ENCODE peak calls at places on chromosomes 16 and 17, in nine cellular contexts. A is brain microvascular endothelial cell; P is G401; S is CD8-positive, alpha-beta T cell; H is effector memory CD4-positive, alpha-beta T cell; B is NCI-H1092; Y is NCI-H748 treated with DMSO at 0.1 percent for 48 hours; J is RWPE1; O is LoVo. I is an unnamed sample.

GRCh38 chr16:69328854-69329316 is 1.5 kb downstream of the PDF start:
- DNase-seq in P (no peak), Y (no peak), H (no peak), O (no peak), J (peak), A (no peak), B (no peak), S (no peak), I (no peak)

GRCh38 chr16:58377932-58378331 is 14.3 kb upstream of the GINS3 start:
- DNase-seq in A (no peak), P (peak), J (no peak), S (no peak), H (no peak), Y (no peak), O (no peak), B (no peak), I (no peak)

GRCh38 chr17:27376637-27377547 is 79.4 kb upstream of the KSR1 start:
- DNase-seq in Y (no peak), P (no peak), S (no peak), O (peak), H (no peak), J (peak), B (no peak), A (peak), I (no peak)

GRCh38 chr17:8332688-8333087 is 7.0 kb upstream of the ODF4 start:
- DNase-seq in A (no peak), Y (peak), J (no peak), P (no peak), H (no peak), B (no peak), S (no peak), O (no peak), I (no peak)

GRCh38 chr17:58516644-58517377 is 2.4 kb upstream of the MTMR4 start:
- DNase-seq in B (no peak), J (no peak), H (no peak), P (peak), O (no peak), S (no peak), A (no peak), Y (no peak), I (no peak)

GRCh38 chr17:1134634-1135324 is 45.0 kb downstream of the ABR start:
- DNase-seq in J (no peak), O (no peak), B (no peak), Y (no peak), A (no peak), S (no peak), P (no peak), H (no peak), I (no peak)

GRCh38 chr17:29526322-29526721 is 40.5 kb downstream of the ABHD15 start:
- DNase-seq in O (no peak), P (no peak), A (no peak), H (no peak), Y (no peak), S (no peak), B (no peak), J (no peak), I (no peak)

GRCh38 chr17:63125987-63126386 is 160.0 kb downstream of the TANC2 start:
- DNase-seq in Y (no peak), P (no peak), J (no peak), S (no peak), H (no peak), O (no peak), B (no peak), A (no peak), I (no peak)

GRCh38 chr17:10640475-10640874 is 16.6 kb downstream of the MYH3 start:
- DNase-seq in S (no peak), A (no peak), J (no peak), Y (no peak), O (no peak), P (no peak), H (no peak), B (no peak), I (no peak)

GRCh38 chr16:67233596-67233995 is 6.7 kb downstream of the TMEM208 start:
- DNase-seq in H (no peak), A (no peak), B (no peak), P (no peak), O (no peak), S (no peak), J (no peak), Y (no peak), I (no peak)

GRCh38 chr17:357634-358033 is 5.0 kb upstream of the RPH3AL start:
- DNase-seq in H (no peak), S (no peak), Y (no peak), O (no peak), J (no peak), P (no peak), A (no peak), B (no peak), I (no peak)

GRCh38 chr16:21097151-21097550 is 53.5 kb downstream of the DNAH3 start:
- DNase-seq in S (no peak), H (no peak), Y (no peak), A (peak), P (no peak), B (no peak), J (no peak), O (no peak), I (no peak)

GRCh38 chr16:5633845-5634440 is 536.3 kb upstream of the EEF2KMT start:
- DNase-seq in Y (peak), P (peak), O (peak), S (no peak), B (peak), H (no peak), A (peak), J (peak), I (no peak)

GRCh38 chr17:50187741-50188520 is 13.5 kb downstream of the COL1A1 start:
- DNase-seq in Y (no peak), S (no peak), P (no peak), J (no peak), A (no peak), O (no peak), B (no peak), H (no peak), I (no peak)

GRCh38 chr16:70714526-70715112 is 28.8 kb upstream of the MTSS2 start:
- DNase-seq in H (no peak), J (no peak), O (no peak), A (no peak), P (peak), B (no peak), S (no peak), Y (no peak), I (no peak)

GRCh38 chr17:31308372-31308905 is 5.4 kb downstream of the EVI2B start:
- DNase-seq in J (no peak), A (no peak), P (no peak), S (no peak), O (no peak), Y (no peak), H (no peak), B (no peak), I (no peak)

GRCh38 chr16:17026600-17027242 is 444.0 kb downstream of the XYLT1 start:
- DNase-seq in O (no peak), B (no peak), Y (no peak), P (no peak), S (no peak), J (no peak), H (no peak), A (no peak), I (no peak)

GRCh38 chr17:73272906-73273218 is 11.2 kb upstream of the CPSF4L start:
- DNase-seq in B (no peak), S (no peak), P (no peak), A (no peak), Y (no peak), H (no peak), J (no peak), O (no peak), I (no peak)

GRCh38 chr17:44672479-44673093 is 16.3 kb downstream of the MEIOC start:
- DNase-seq in J (peak), S (no peak), B (no peak), Y (no peak), A (no peak), O (no peak), H (no peak), P (no peak), I (no peak)

GRCh38 chr16:80480664-80481063 is 60.1 kb upstream of the DYNLRB2 start:
- DNase-seq in H (no peak), J (no peak), O (no peak), Y (no peak), S (no peak), B (no peak), A (no peak), P (no peak), I (no peak)

GRCh38 chr16:28839899-28840298 is 6.2 kb downstream of the TUFM start:
- DNase-seq in A (no peak), O (no peak), H (no peak), J (no peak), Y (no peak), B (no peak), S (no peak), P (no peak), I (no peak)

GRCh38 chr16:13936596-13937081 is 16.7 kb downstream of the ERCC4 start:
- DNase-seq in A (peak), J (peak), P (no peak), O (no peak), B (no peak), H (no peak), Y (no peak), S (no peak), I (no peak)

GRCh38 chr17:8949061-8949622 is 16.4 kb downstream of the PIK3R5 start:
- DNase-seq in H (no peak), A (no peak), Y (no peak), O (no peak), B (no peak), P (no peak), S (no peak), J (no peak), I (no peak)

GRCh38 chr17:6094453-6094852 is 24.3 kb downstream of the WSCD1 start:
- DNase-seq in O (no peak), A (no peak), Y (no peak), P (no peak), B (no peak), H (no peak), S (no peak), J (no peak), I (no peak)

GRCh38 chr17:79374087-79374486 is 236.8 kb downstream of the RBFOX3 start:
- DNase-seq in S (no peak), P (no peak), A (no peak), J (no peak), B (no peak), Y (no peak), O (no peak), H (no peak), I (no peak)

GRCh38 chr17:63694229-63694973 is 5.5 kb downstream of the LIMD2 start:
- DNase-seq in S (no peak), O (no peak), H (no peak), A (no peak), P (peak), B (no peak), Y (no peak), J (no peak), I (no peak)

GRCh38 chr16:234468-235305 is at the start of gene FAM234A:
- DNase-seq in J (peak), P (peak), S (peak), H (peak), O (peak), Y (peak), B (peak), A (peak), I (peak)

GRCh38 chr17:77001487-77001886 is 133.3 kb downstream of the MGAT5B start:
- DNase-seq in Y (no peak), B (no peak), O (no peak), P (no peak), S (no peak), J (no peak), H (no peak), A (no peak), I (no peak)

GRCh38 chr17:4852504-4853075 is 19.4 kb downstream of the MINK1 start:
- DNase-seq in J (no peak), P (peak), A (peak), Y (no peak), H (peak), O (no peak), S (no peak), B (no peak), I (peak)

GRCh38 chr16:79042886-79043285 is 557.7 kb downstream of the MAF start:
- DNase-seq in J (no peak), B (no peak), A (no peak), P (no peak), Y (no peak), S (no peak), H (peak), O (no peak), I (no peak)

GRCh38 chr16:3651461-3652372 is 2.8 kb upstream of the DNASE1 start:
- DNase-seq in H (no peak), S (no peak), B (no peak), P (peak), Y (no peak), O (no peak), J (no peak), A (no peak), I (no peak)

GRCh38 chr17:35404360-35404759 is 27.9 kb downstream of the SLFN12 start:
- DNase-seq in H (no peak), B (no peak), A (no peak), O (no peak), Y (no peak), P (no peak), J (no peak), S (no peak), I (no peak)